ENCODE peak calls at places on chromosomes 12 and 14, in eight cellular contexts. K is hepatocyte, A is OCI-LY7, P is mammary epithelial cell, M is GM23248, L is PC-9, H is neuronal stem cell, Q is A549. Z is an unnamed sample. For H3K4me1, the result is how much of the 10 kb centered on the place peaks cover.

GRCh38 chr12:68483592-68484373 is 126.9 kb upstream of the RAP1B start:
- DNase-seq in K (no peak), A (no peak), P (peak), M (peak), L (no peak), H (no peak), Q (peak), Z (no peak)

GRCh38 chr14:100103261-100104005 is 38.2 kb downstream of the EVL start:
- DNase-seq in K (no peak), A (no peak), P (no peak), M (no peak), L (no peak), H (no peak), Q (no peak), Z (no peak)

GRCh38 chr12:95694148-95694547 is 96.4 kb downstream of the NTN4 start:
- DNase-seq in K (no peak), A (no peak), P (no peak), M (no peak), L (no peak), H (peak), Q (no peak), Z (no peak)

GRCh38 chr12:5063149-5063548 is 19.5 kb downstream of the KCNA5 start:
- DNase-seq in K (no peak), A (no peak), P (no peak), M (no peak), L (no peak), H (no peak), Q (no peak), Z (no peak)

GRCh38 chr14:31763041-31763440 is 201.8 kb downstream of the NUBPL start:
- DNase-seq in K (no peak), A (no peak), P (no peak), M (no peak), L (no peak), H (no peak), Q (no peak), Z (no peak)

GRCh38 chr12:109718390-109718789 is 4.8 kb downstream of the FAM222A start:
- DNase-seq in K (peak), A (no peak), P (no peak), M (no peak), L (no peak), H (peak), Q (no peak), Z (no peak)

GRCh38 chr14:100140452-100141132 is 18.9 kb downstream of the DEGS2 start:
- DNase-seq in K (peak), A (no peak), P (no peak), M (no peak), L (no peak), H (peak), Q (peak), Z (no peak)

GRCh38 chr14:30869525-30870150 is 4.7 kb upstream of the COCH start:
- DNase-seq in K (no peak), A (no peak), P (no peak), M (no peak), L (no peak), H (no peak), Q (no peak), Z (no peak)

GRCh38 chr12:100346660-100347059 is 10.2 kb upstream of the SLC17A8 start:
- DNase-seq in K (no peak), A (no peak), P (no peak), M (no peak), L (no peak), H (no peak), Q (no peak), Z (no peak)

GRCh38 chr14:94445003-94445402 is 7.6 kb downstream of the SERPINA11 start:
- DNase-seq in K (no peak), A (no peak), P (no peak), M (no peak), L (no peak), H (no peak), Q (no peak), Z (no peak)

GRCh38 chr12:110284597-110284996 is 3.5 kb downstream of the ATP2A2 start:
- DNase-seq in K (no peak), A (no peak), P (no peak), M (no peak), L (no peak), H (no peak), Q (no peak), Z (no peak)

GRCh38 chr12:57046947-57047890 is 2.7 kb downstream of the MYO1A start:
- DNase-seq in K (no peak), A (no peak), P (no peak), M (no peak), L (no peak), H (no peak), Q (no peak), Z (no peak)

GRCh38 chr12:65778268-65779090 is 45.8 kb upstream of the HMGA2 start:
- DNase-seq in K (no peak), A (no peak), P (peak), M (peak), L (no peak), H (no peak), Q (peak), Z (no peak)

GRCh38 chr12:56840922-56841321 is 77.8 kb downstream of the HSD17B6 start:
- DNase-seq in K (no peak), A (no peak), P (peak), M (peak), L (no peak), H (no peak), Q (no peak), Z (no peak)

GRCh38 chr14:80055912-80056801 is 155.1 kb downstream of the DIO2 start:
- DNase-seq in K (peak), A (peak), P (peak), M (peak), L (peak), H (peak), Q (peak), Z (peak)

GRCh38 chr12:109162551-109162950 is 46.2 kb downstream of the ACACB start:
- DNase-seq in K (no peak), A (no peak), P (no peak), M (no peak), L (no peak), H (no peak), Q (no peak), Z (no peak)

GRCh38 chr12:47032644-47033043 is 46.8 kb upstream of the PCED1B start:
- DNase-seq in K (peak), A (peak), P (peak), M (peak), L (no peak), H (no peak), Q (peak), Z (peak)

GRCh38 chr12:18079541-18080230 is 10.3 kb downstream of the RERGL start:
- DNase-seq in K (no peak), A (no peak), P (no peak), M (no peak), L (no peak), H (no peak), Q (no peak), Z (no peak)

GRCh38 chr12:74897425-74898211 is 312.0 kb downstream of the KCNC2 start:
- DNase-seq in K (no peak), A (no peak), P (peak), M (no peak), L (no peak), H (no peak), Q (no peak), Z (no peak)

GRCh38 chr14:77892381-77892871 is 92.5 kb downstream of the ADCK1 start:
- DNase-seq in K (peak), A (no peak), P (peak), M (peak), L (no peak), H (no peak), Q (no peak), Z (no peak)

GRCh38 chr12:4572670-4573069 is 10.7 kb downstream of the DYRK4 start:
- DNase-seq in K (no peak), A (no peak), P (no peak), M (no peak), L (no peak), H (no peak), Q (no peak), Z (no peak)

GRCh38 chr12:84497819-84498218 is 414.8 kb downstream of the SLC6A15 start:
- DNase-seq in K (no peak), A (no peak), P (no peak), M (peak), L (no peak), H (no peak), Q (peak), Z (peak)

GRCh38 chr14:23729720-23730387 is 93.7 kb downstream of the DHRS2 start:
- DNase-seq in K (no peak), A (no peak), P (no peak), M (peak), L (no peak), H (no peak), Q (peak), Z (no peak)

GRCh38 chr14:71266994-71267636 is 359.9 kb downstream of the PCNX1 start:
- DNase-seq in K (no peak), A (no peak), P (peak), M (peak), L (no peak), H (no peak), Q (no peak), Z (no peak)

GRCh38 chr12:122141911-122142725 is 31.9 kb downstream of the IL31 start:
- DNase-seq in K (peak), A (no peak), P (no peak), M (no peak), L (no peak), H (no peak), Q (no peak), Z (no peak)

GRCh38 chr14:65170768-65171251 is 68.5 kb upstream of the MAX start:
- DNase-seq in K (peak), A (peak), P (peak), M (peak), L (no peak), H (no peak), Q (peak), Z (peak)

GRCh38 chr12:7731499-7731898 is 15.7 kb downstream of the CLEC4C start:
- DNase-seq in K (no peak), A (no peak), P (no peak), M (no peak), L (no peak), H (no peak), Q (no peak), Z (no peak)

GRCh38 chr14:69559581-69560011 is 15.1 kb downstream of the CCDC177 start:
- DNase-seq in K (no peak), A (no peak), P (peak), M (no peak), L (no peak), H (no peak), Q (no peak), Z (peak)

GRCh38 chr12:32301216-32301615 is 98.1 kb upstream of the FGD4 start:
- DNase-seq in K (no peak), A (peak), P (no peak), M (no peak), L (no peak), H (no peak), Q (no peak), Z (no peak)

GRCh38 chr14:94517641-94518257 is 8.5 kb upstream of the SERPINA12 start:
- DNase-seq in K (no peak), A (no peak), P (no peak), M (no peak), L (no peak), H (no peak), Q (no peak), Z (no peak)

GRCh38 chr12:114306646-114307045 is 99.3 kb downstream of the TBX5 start:
- DNase-seq in K (no peak), A (no peak), P (no peak), M (peak), L (no peak), H (no peak), Q (no peak), Z (no peak)

DNA sequence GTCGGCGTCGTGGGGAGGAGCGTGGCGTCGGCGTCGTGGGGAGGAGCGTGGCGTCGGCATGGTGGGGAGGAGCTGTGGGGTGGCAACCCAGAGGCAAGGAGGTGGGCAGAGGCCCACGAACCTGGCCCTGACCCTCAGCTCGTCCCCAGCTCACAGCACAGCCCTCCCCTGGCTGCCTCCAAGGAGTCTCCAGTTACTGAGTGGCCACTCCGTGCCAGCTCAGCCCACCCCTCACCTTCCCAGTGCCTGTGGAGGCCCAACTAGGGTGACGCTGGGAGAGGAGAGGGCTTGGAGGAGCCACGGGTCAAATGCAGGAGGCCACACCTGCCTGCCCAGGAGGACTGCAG is 5.8 kb downstream of the ADSS1 start:
- DNase-seq in K (no peak), A (no peak), P (no peak), M (no peak), L (no peak), H (no peak), Q (no peak), Z (no peak)
- H3K4me1 ChIP-seq in K (under half), A (under half), P (under half), M (under half), L (under half), H (under half), Q (half or more), Z (under half)

GRCh38 chr12:6181166-6181565 is 19.0 kb upstream of the CD9 start:
- DNase-seq in K (no peak), A (no peak), P (no peak), M (no peak), L (no peak), H (no peak), Q (no peak), Z (no peak)
- H3K4me2 ChIP-seq in K (no peak), A (no peak), P (no peak), M (no peak), L (no peak), H (no peak), Q (no peak), Z (no peak)

DNA sequence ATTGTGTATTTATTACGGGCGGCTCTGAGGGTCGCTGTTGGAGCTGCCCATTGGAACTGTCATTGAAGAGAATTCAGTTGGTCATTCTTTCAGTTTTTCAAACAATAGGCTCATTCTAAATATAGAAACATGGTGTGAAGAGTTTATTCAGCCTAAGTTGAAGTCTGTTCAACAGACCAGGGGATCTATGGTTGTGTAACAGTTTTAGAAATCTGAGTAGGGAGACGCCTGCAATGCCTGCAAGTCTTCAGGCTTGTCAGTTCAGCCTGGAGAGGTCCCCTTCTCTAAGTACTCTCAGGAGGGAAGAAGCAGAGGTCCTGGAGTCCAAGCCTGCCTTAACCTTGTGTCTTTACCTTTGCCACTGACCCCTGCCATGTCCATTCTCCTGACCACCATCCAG is 9.7 kb upstream of the ABHD12B start:
- DNase-seq in K (no peak), A (no peak), P (no peak), M (no peak), L (no peak), H (no peak), Q (no peak), Z (no peak)
- H3K4me1 ChIP-seq in K (under half), A (under half), P (under half), M (under half), L (under half), H (under half), Q (under half), Z (under half)

DNA sequence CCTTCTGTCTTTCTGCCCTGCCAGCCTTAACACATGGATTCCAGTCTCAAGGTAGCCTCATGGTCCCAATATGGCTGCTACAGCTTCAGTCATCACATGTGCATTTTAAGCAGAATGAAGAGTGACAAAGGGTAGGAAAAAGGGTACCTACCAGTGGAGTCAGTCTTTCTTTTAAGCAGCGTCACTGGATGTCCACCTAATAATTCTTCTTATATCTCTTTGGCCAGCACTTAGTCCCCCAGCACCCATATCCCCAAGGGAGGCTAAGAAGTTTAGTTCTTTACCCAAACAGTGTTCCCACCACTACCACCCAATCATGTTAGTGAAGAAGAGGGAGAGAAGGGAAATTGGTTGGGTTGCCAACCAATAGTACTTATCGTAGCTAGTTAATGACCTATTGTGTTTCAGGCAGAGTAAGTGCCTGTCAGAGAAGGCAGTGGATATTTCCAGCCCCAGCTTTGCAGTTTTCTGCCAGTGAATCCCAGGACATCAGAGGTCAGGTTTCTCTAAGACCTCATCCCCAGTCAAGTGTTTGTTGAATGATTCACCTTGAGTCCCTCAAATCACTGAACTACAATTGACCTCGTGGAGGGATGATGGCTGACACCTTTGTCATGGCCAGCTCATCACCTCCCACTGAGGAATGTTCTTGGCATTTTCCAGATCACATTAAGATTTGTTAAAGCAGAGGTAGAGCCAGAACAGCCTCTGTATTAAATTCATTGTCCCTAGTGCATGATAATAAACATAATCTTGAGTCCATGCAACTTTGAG is 250.9 kb upstream of the CRY1 start:
- DNase-seq in K (peak), A (no peak), P (peak), M (peak), L (peak), H (no peak), Q (peak), Z (no peak)
- H3K4me2 ChIP-seq in K (no peak), A (no peak), P (peak), M (peak), L (peak), H (no peak), Q (peak), Z (no peak)

GRCh38 chr14:102074415-102074964 is 12.4 kb downstream of the HSP90AA1 start:
- DNase-seq in K (no peak), A (no peak), P (no peak), M (no peak), L (no peak), H (no peak), Q (no peak), Z (peak)
- H3K4me1 ChIP-seq in K (under half), A (under half), P (under half), M (under half), L (under half), H (under half), Q (under half), Z (under half)

DNA sequence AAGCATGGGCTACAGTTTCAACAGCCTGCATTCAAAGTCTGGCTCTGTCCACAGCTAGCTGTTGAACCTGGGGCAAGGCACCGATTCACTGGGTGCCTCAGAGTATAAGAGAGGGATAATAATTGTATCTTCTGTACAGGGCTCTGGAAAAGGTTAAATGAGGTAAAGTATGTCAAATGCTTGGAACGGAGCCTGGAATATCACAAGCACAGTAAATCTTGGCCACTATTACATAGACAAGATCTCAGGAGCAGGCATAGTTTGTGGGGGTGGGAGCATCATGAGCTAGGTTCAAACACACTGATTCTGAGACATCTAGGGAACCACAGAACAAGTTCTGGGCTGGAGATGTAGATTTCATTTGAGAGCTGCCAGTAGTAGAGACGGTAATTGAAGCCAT is 203.7 kb upstream of the NUDT4 start:
- DNase-seq in K (no peak), A (no peak), P (no peak), M (peak), L (no peak), H (no peak), Q (no peak), Z (no peak)
- H3K4me2 ChIP-seq in K (no peak), A (no peak), P (no peak), M (peak), L (no peak), H (no peak), Q (no peak), Z (no peak)

GRCh38 chr12:2084553-2085296 is 31.9 kb downstream of the CACNA1C start:
- DNase-seq in K (no peak), A (no peak), P (no peak), M (peak), L (no peak), H (no peak), Q (no peak), Z (no peak)
- H3K4me1 ChIP-seq in K (under half), A (under half), P (under half), M (under half), L (under half), H (under half), Q (under half), Z (under half)

GRCh38 chr12:123269980-123270379 is 1.7 kb downstream of the CDK2AP1 start:
- DNase-seq in K (peak), A (peak), P (peak), M (no peak), L (no peak), H (no peak), Q (no peak), Z (peak)

GRCh38 chr12:123273166-123273565 is 1.5 kb upstream of the CDK2AP1 start:
- DNase-seq in K (no peak), A (no peak), P (no peak), M (no peak), L (no peak), H (no peak), Q (no peak), Z (no peak)

GRCh38 chr12:123270380-123271181 is 1.1 kb downstream of the CDK2AP1 start:
- DNase-seq in K (peak), A (peak), P (peak), M (peak), L (peak), H (no peak), Q (no peak), Z (peak)

GRCh38 chr12:123269395-123269892 is 2.2 kb downstream of the CDK2AP1 start:
- DNase-seq in K (peak), A (peak), P (peak), M (peak), L (no peak), H (peak), Q (no peak), Z (peak)

GRCh38 chr12:123271182-123271491 is 519 bp downstream of the CDK2AP1 start:
- DNase-seq in K (peak), A (peak), P (peak), M (peak), L (peak), H (peak), Q (peak), Z (peak)
- H3K4me2 ChIP-seq in K (no peak), A (peak), P (peak), M (no peak), L (no peak), H (peak), Q (peak), Z (no peak)

GRCh38 chr12:93266-94005 is 26.9 kb downstream of the IQSEC3 start:
- DNase-seq in K (no peak), A (peak), P (no peak), M (no peak), L (no peak), H (no peak), Q (no peak), Z (peak)

GRCh38 chr12:87300-87699 is 20.7 kb downstream of the IQSEC3 start:
- DNase-seq in K (no peak), A (no peak), P (no peak), M (no peak), L (no peak), H (no peak), Q (no peak), Z (peak)

GRCh38 chr12:91226-91625 is 24.7 kb downstream of the IQSEC3 start:
- DNase-seq in K (no peak), A (no peak), P (no peak), M (no peak), L (no peak), H (no peak), Q (no peak), Z (no peak)

GRCh38 chr12:87856-88255 is 21.3 kb downstream of the IQSEC3 start:
- DNase-seq in K (no peak), A (no peak), P (no peak), M (no peak), L (no peak), H (no peak), Q (no peak), Z (no peak)

DNA sequence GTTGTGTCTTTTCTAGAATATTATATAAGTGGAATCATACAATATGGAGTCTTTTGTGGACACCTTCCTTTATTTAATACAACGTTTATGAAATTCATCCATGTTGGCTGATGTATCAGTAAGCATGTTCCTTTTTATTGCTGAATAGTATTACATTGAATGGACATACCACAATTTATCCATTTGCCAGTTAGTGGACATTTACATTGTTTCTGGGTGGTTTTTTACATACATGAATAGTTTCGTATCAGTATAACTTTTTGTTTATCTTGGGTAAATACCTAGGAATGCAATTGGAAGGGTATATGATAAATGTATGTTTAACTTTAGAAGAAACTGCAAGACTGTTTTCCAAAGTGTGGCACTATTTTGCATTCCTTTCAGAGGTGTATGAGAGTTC is 23.1 kb downstream of the IQSEC3 start:
- DNase-seq in K (no peak), A (no peak), P (no peak), M (no peak), L (no peak), H (no peak), Q (no peak), Z (no peak)
- H3K4me1 ChIP-seq in K (under half), A (under half), P (under half), M (under half), L (under half), H (under half), Q (under half), Z (under half)